ENCODE peak calls at places on chromosomes 5 and 9, in nine cellular contexts. X, G, S, D, M, F, R, N and I are unnamed samples.

GRCh38 chr9:82488702-82489578 is 500.4 kb downstream of the SPATA31D1 start:
- DNase-seq in X (no peak), G (peak), S (no peak), D (no peak), M (no peak), F (no peak), R (no peak), N (no peak), I (no peak)

GRCh38 chr5:73363911-73364730 is 84.5 kb downstream of the FOXD1 start:
- DNase-seq in X (no peak), G (no peak), S (no peak), D (no peak), M (no peak), F (no peak), R (no peak), N (no peak), I (no peak)

GRCh38 chr9:95910023-95910706 is 34.7 kb downstream of the ERCC6L2 start:
- DNase-seq in X (no peak), G (no peak), S (no peak), D (no peak), M (no peak), F (no peak), R (no peak), N (no peak), I (no peak)

GRCh38 chr9:70100362-70100761 is 56.7 kb downstream of the MAMDC2 start:
- DNase-seq in X (no peak), G (no peak), S (no peak), D (no peak), M (no peak), F (no peak), R (no peak), N (no peak), I (no peak)

GRCh38 chr5:143685416-143685815 is 126.5 kb upstream of the HMHB1 start:
- DNase-seq in X (no peak), G (no peak), S (no peak), D (no peak), M (no peak), F (no peak), R (no peak), N (no peak), I (no peak)

GRCh38 chr5:1103505-1104326 is 8.1 kb downstream of the SLC12A7 start:
- DNase-seq in X (no peak), G (peak), S (no peak), D (no peak), M (peak), F (no peak), R (peak), N (no peak), I (no peak)

GRCh38 chr9:76583256-76583655 is 124.3 kb downstream of the GCNT1 start:
- DNase-seq in X (no peak), G (no peak), S (no peak), D (no peak), M (no peak), F (no peak), R (no peak), N (no peak), I (no peak)

GRCh38 chr9:114989600-114990410 is 59.4 kb upstream of the TNFSF8 start:
- DNase-seq in X (no peak), G (no peak), S (no peak), D (no peak), M (no peak), F (no peak), R (no peak), N (no peak), I (no peak)

GRCh38 chr5:149001154-149001553 is 61.7 kb downstream of the SH3TC2 start:
- DNase-seq in X (no peak), G (no peak), S (no peak), D (no peak), M (no peak), F (no peak), R (no peak), N (no peak), I (no peak)

GRCh38 chr5:95620870-95621838 is 1.3 kb downstream of the GPR150 start:
- DNase-seq in X (peak), G (no peak), S (no peak), D (peak), M (peak), F (no peak), R (peak), N (peak), I (peak)